ENCODE peak calls at places on chromosomes 11 and 22, in eight cellular contexts. Y is MG63; Q is T-helper 2 cell; M is activated CD4-positive, alpha-beta T cell treated with anti-CD3 and anti-CD28 coated beads for 48 hours; I is smooth muscle cell of the brain vasculature; W is effector CD4-positive, alpha-beta T cell; K is effector memory CD8-positive, alpha-beta T cell; C is stimulated activated CD4-positive, alpha-beta T cell treated with anti-CD3 and anti-CD28 coated beads, Interleukin-1b, Interleukin-23, amount 100 ng/mL, for 48 hours. R is an unnamed sample.

GRCh38 chr22:23820748-23821211 is 18.0 kb downstream of the DERL3 start:
- DNase-seq in W (no peak), M (no peak), I (no peak), Y (no peak), K (no peak), Q (no peak), C (no peak), R (no peak)

GRCh38 chr11:68371176-68372041 is 59.0 kb downstream of the LRP5 start:
- DNase-seq in Y (no peak), Q (no peak), M (no peak), I (no peak), W (no peak), K (no peak), C (no peak), R (no peak)

GRCh38 chr11:57223601-57224000 is 13.4 kb downstream of the APLNR start:
- DNase-seq in M (no peak), I (no peak), C (no peak), Y (no peak), K (no peak), W (no peak), Q (no peak), R (peak)

GRCh38 chr11:92423133-92423532 is 198.5 kb downstream of the FAT3 start:
- DNase-seq in M (no peak), Y (no peak), K (no peak), I (no peak), W (no peak), Q (no peak), C (no peak), R (no peak)

GRCh38 chr11:118975771-118976709 is 4.5 kb downstream of the FOXR1 start:
- DNase-seq in W (no peak), C (no peak), Q (no peak), K (no peak), Y (peak), I (no peak), M (no peak), R (peak)

GRCh38 chr11:129375731-129376657 is at the start of gene BARX2:
- DNase-seq in Q (no peak), I (peak), M (peak), K (no peak), W (no peak), Y (peak), C (peak), R (peak)

GRCh38 chr11:32385998-32386397 is 49.3 kb downstream of the WT1 start:
- DNase-seq in M (no peak), I (no peak), K (no peak), W (no peak), Y (peak), C (no peak), Q (no peak), R (peak)

GRCh38 chr22:23286296-23286695 is 106.0 kb downstream of the BCR start:
- DNase-seq in Y (no peak), W (no peak), C (no peak), M (no peak), K (no peak), Q (no peak), I (no peak), R (no peak)

GRCh38 chr22:17172172-17172833 is 13.2 kb upstream of the HDHD5 start:
- DNase-seq in W (no peak), I (no peak), K (no peak), Q (no peak), C (no peak), Y (no peak), M (peak), R (no peak)

GRCh38 chr11:130051077-130051476 is 18.6 kb upstream of the APLP2 start:
- DNase-seq in M (no peak), W (no peak), Y (no peak), C (no peak), Q (no peak), I (no peak), K (no peak), R (peak)

GRCh38 chr22:49589301-49589700 is 238.4 kb downstream of the BRD1 start:
- DNase-seq in Y (no peak), K (no peak), M (no peak), W (no peak), C (no peak), Q (no peak), I (no peak), R (no peak)

GRCh38 chr11:1422981-1423380 is 33.2 kb downstream of the BRSK2 start:
- DNase-seq in Q (no peak), C (no peak), M (no peak), K (no peak), Y (no peak), I (no peak), W (no peak), R (no peak)

GRCh38 chr22:37848587-37849088 is 581 bp upstream of the EIF3L start:
- DNase-seq in C (peak), M (peak), Q (no peak), K (peak), I (no peak), W (no peak), Y (no peak), R (peak)

GRCh38 chr11:45846974-45847907 is at the start of gene CRY2:
- DNase-seq in W (peak), Q (peak), I (peak), M (peak), C (peak), K (peak), Y (peak), R (peak)

GRCh38 chr11:121513807-121514206 is 61.0 kb upstream of the SORL1-AS1 start:
- DNase-seq in M (no peak), Q (no peak), C (no peak), Y (no peak), I (no peak), W (no peak), K (no peak), R (no peak)

R was measured in fibroblast of the aortic adventitia.